ENCODE peak calls at places on chromosomes 6 and 20, in seven cellular contexts. F, O, P, X, Z, C and T are unnamed samples.

GRCh38 chr20:40688129-40689099 is 622 bp downstream of the MAFB start:
- DNase-seq in O (peak; percentile 60), Z (no peak), X (no peak), C (no peak), P (peak; percentile 50), F (no peak), T (no peak)

GRCh38 chr6:167485186-167485978 is 160.5 kb downstream of the TTLL2 start:
- DNase-seq in P (peak; percentile 58), Z (no peak), O (no peak), X (peak; percentile 39), F (no peak), C (peak; percentile 23), T (peak; percentile 36)

GRCh38 chr20:16069416-16070010 is 503.7 kb downstream of the KIF16B start:
- DNase-seq in X (no peak), C (no peak), Z (peak; percentile 43), P (no peak), F (no peak), O (no peak), T (no peak)

GRCh38 chr6:12148317-12148801 is 136.2 kb downstream of the HIVEP1 start:
- DNase-seq in C (no peak), O (no peak), F (no peak), Z (no peak), P (no peak), X (no peak), T (no peak)

GRCh38 chr6:108896111-108896661 is 48.0 kb downstream of the ARMC2 start:
- DNase-seq in C (no peak), O (no peak), F (no peak), Z (no peak), P (no peak), X (no peak), T (no peak)

GRCh38 chr6:67812693-67813092 is 822.4 kb upstream of the ADGRB3 start:
- DNase-seq in C (no peak), F (no peak), X (no peak), Z (no peak), O (no peak), P (no peak), T (no peak)

GRCh38 chr6:136609878-136610706 is 59.9 kb upstream of the MAP7 start:
- DNase-seq in P (no peak), Z (no peak), O (no peak), X (peak; percentile 46), C (peak; percentile 86), F (peak; percentile 98), T (peak; percentile 53)

GRCh38 chr6:148223424-148223842 is 119.2 kb upstream of the SASH1 start:
- DNase-seq in O (no peak), X (no peak), P (no peak), F (no peak), Z (no peak), C (no peak), T (no peak)

GRCh38 chr20:21608777-21609176 is 94.9 kb upstream of the NKX2-2 start:
- DNase-seq in Z (no peak), O (no peak), F (no peak), P (no peak), X (no peak), C (no peak), T (no peak)

GRCh38 chr20:13183005-13183404 is 38.1 kb upstream of the ISM1 start:
- DNase-seq in F (no peak), P (no peak), X (no peak), Z (no peak), O (no peak), C (no peak), T (no peak)

GRCh38 chr6:36514554-36515456 is 32.5 kb downstream of the STK38 start:
- DNase-seq in P (no peak), O (no peak), C (no peak), Z (no peak), X (peak; percentile 30), F (no peak), T (no peak)

GRCh38 chr6:17343215-17343614 is 50.2 kb upstream of the CAP2 start:
- DNase-seq in O (no peak), Z (no peak), F (no peak), C (no peak), X (no peak), P (no peak), T (no peak)

GRCh38 chr6:11785449-11785951 is 6.9 kb upstream of the ADTRP start:
- DNase-seq in X (no peak), Z (peak; percentile 73), C (peak; percentile 41), F (no peak), P (no peak), O (no peak), T (no peak)

GRCh38 chr20:50014570-50015562 is 32.1 kb downstream of the SNAI1 start:
- DNase-seq in Z (no peak), C (no peak), F (no peak), X (no peak), P (peak; percentile 86), O (no peak), T (no peak)

GRCh38 chr6:31307669-31308049 is 35.8 kb upstream of the HLA-C start:
- DNase-seq in X (no peak), C (no peak), O (no peak), Z (no peak), P (no peak), F (no peak), T (peak; percentile 30)

GRCh38 chr20:61330441-61330840 is 78.4 kb downstream of the CDH4 start:
- DNase-seq in C (no peak), X (no peak), F (no peak), P (no peak), O (no peak), Z (no peak), T (no peak)

GRCh38 chr20:61325718-61326117 is 73.7 kb downstream of the CDH4 start:
- DNase-seq in X (no peak), Z (no peak), O (no peak), C (no peak), P (no peak), F (no peak), T (no peak)

GRCh38 chr20:61332016-61332975 is 80.2 kb downstream of the CDH4 start:
- DNase-seq in F (no peak), Z (no peak), X (no peak), P (no peak), C (no peak), O (no peak), T (no peak)

GRCh38 chr20:61331542-61331941 is 79.5 kb downstream of the CDH4 start:
- DNase-seq in F (no peak), P (peak; percentile 32), O (no peak), Z (no peak), X (no peak), C (no peak), T (no peak)

GRCh38 chr20:61328906-61329558 is 77.0 kb downstream of the CDH4 start:
- DNase-seq in Z (no peak), F (no peak), O (no peak), P (no peak), X (peak; percentile 15), C (no peak), T (no peak)
- TF ChIP-seq JUND in Z (no peak), F (no peak), O (no peak), P (no peak), X (no peak), C (no peak), T (no peak)

DNA sequence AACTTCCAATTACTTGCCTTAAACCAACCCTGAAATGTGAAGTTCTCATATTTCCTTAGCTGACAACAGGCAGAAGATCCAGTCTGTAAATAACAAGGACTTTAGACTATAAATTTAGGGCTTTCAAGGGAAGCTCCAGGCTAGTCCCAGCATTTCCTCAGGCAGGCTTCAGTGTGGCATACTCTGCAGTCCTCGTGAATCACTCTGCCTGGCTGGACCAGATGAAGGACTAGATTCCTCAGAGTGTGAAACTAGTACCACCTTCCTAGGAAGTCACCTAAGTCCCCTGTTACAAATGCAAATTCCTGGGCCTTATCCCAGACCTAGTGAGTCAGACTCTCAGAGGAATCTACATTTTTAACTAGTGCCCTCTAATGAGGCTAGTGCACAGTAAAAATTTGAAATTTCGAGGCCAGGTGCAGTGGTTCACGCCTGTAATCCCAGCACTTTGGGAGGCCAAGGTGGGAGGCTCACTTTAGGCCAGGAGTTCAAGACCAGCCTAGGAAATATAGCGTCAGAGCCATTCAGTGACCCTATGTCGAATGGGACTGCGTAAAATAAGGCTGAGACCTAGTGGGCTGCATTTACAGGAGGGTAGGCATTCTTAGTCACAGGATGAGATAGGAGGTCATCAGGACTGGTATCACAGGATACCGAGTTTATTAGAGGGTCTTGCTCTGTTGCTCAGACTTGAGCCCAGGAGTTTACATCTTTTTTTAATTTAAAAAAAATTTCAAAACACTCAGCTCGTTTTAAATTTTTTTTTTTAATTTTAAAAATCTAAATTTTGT is 279.6 kb upstream of the JARID2 start:
- DNase-seq in X (no peak), F (no peak), C (no peak), Z (no peak), O (no peak), P (no peak), T (no peak)
- TF ChIP-seq JUND in X (no peak), F (no peak), C (no peak), Z (no peak), O (no peak), P (no peak), T (no peak)

DNA sequence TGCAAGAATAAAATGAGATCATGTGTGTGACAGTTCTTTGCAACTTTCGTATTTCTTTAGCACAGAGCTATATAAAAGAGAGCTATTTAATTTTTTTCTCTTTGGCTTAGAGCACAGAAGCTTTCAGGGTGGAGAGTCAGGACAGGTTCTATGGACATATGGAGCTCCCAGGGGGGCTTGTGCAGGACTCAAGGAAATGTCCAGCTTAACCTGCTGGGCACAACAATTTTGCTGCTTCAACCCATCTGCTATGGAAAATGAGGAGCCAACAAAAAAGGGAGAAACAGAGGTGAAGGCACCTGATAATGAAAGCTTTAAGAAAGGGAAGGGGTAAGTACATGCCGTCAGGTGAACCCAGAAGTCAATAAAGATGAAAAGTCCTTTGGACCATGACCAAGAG is 5.1 kb upstream of the SNAP25 start:
- DNase-seq in F (no peak), X (no peak), Z (no peak), P (no peak), O (no peak), C (no peak), T (no peak)
- TF ChIP-seq JUND in F (no peak), X (no peak), Z (no peak), P (no peak), O (no peak), C (no peak), T (no peak)

GRCh38 chr20:11851646-11852045 is 66.0 kb upstream of the BTBD3 start:
- DNase-seq in X (no peak), P (no peak), F (no peak), C (no peak), Z (no peak), O (no peak), T (no peak)

GRCh38 chr20:11849976-11850670 is 67.6 kb upstream of the BTBD3 start:
- DNase-seq in X (no peak), C (no peak), P (no peak), O (no peak), F (peak; percentile 8), Z (no peak), T (no peak)

GRCh38 chr20:11849270-11849920 is 68.3 kb upstream of the BTBD3 start:
- DNase-seq in P (no peak), O (no peak), F (no peak), Z (no peak), C (no peak), X (no peak), T (no peak)

GRCh38 chr20:11852189-11852588 is 65.5 kb upstream of the BTBD3 start:
- DNase-seq in F (no peak), C (no peak), P (no peak), Z (no peak), X (no peak), O (no peak), T (no peak)

DNA sequence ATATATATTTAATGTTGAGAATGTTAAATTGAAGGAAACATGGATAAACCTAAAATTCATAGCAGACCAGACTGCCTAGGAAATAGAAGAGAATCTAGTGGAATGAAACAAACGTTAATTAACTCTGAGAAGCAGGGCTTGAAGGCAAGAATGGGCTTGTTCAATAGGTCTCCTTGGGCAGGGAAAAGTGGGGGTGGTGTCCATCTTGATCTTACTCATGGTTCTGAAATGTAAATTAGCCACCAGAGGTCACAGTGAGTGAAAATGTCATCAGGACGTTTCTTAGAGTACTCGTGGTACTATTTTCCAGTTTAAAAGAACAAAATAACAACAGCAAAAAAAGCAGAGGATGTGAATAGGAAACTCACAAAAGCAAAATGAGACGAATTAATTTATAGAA is 66.8 kb upstream of the BTBD3 start:
- DNase-seq in F (peak; percentile 10), C (no peak), O (no peak), P (no peak), X (no peak), Z (no peak), T (no peak)
- TF ChIP-seq JUND in F (no peak), C (no peak), O (no peak), P (no peak), X (no peak), Z (no peak), T (no peak)